ENCODE peak calls at places on chromosome 12, in six cellular contexts. P is HFFc6, I is RPMI8226, Y is fibroblast of pulmonary artery, K is lung microvascular endothelial cell, Z is KG1. R is an unnamed sample.
A peak's percentile ranks its signal among the peaks of the same experiment; 100 is the strongest.

GRCh38 chr12:52783563-52784316 is 6.6 kb upstream of the KRT76 start:
- DNase-seq in P (no peak), I (no peak), Y (no peak), K (no peak), Z (no peak), R (no peak)

GRCh38 chr12:111099186-111099585 is 178.8 kb upstream of the MYL2 start:
- DNase-seq in P (no peak), I (no peak), Y (no peak), K (no peak), Z (no peak), R (no peak)

GRCh38 chr12:45613306-45613705 is 116.2 kb upstream of the ARID2 start:
- DNase-seq in P (peak; percentile 37), I (no peak), Y (peak; percentile 34), K (peak; percentile 49), Z (no peak), R (peak; percentile 80)

GRCh38 chr12:54977155-54977554 is 7.4 kb downstream of the TESPA1 start:
- DNase-seq in P (peak; percentile 81), I (no peak), Y (peak; percentile 42), K (no peak), Z (no peak), R (peak; percentile 17)

GRCh38 chr12:124248862-124249825 is 45.7 kb upstream of the RFLNA start:
- DNase-seq in P (no peak), I (no peak), Y (no peak), K (no peak), Z (no peak), R (no peak)

GRCh38 chr12:3698218-3698974 is 54.5 kb downstream of the CRACR2A start:
- DNase-seq in P (peak; percentile 94), I (no peak), Y (peak; percentile 87), K (peak; percentile 95), Z (no peak), R (peak; percentile 85)

GRCh38 chr12:55694651-55695050 is 13.1 kb downstream of the ITGA7 start:
- DNase-seq in P (no peak), I (no peak), Y (no peak), K (no peak), Z (no peak), R (no peak)

GRCh38 chr12:52220456-52220855 is 12.6 kb upstream of the KRT7 start:
- DNase-seq in P (no peak), I (no peak), Y (no peak), K (no peak), Z (no peak), R (no peak)

GRCh38 chr12:114397978-114398881 is 7.7 kb downstream of the TBX5 start:
- DNase-seq in P (no peak), I (no peak), Y (no peak), K (no peak), Z (no peak), R (no peak)

GRCh38 chr12:53053223-53054111 is 3.6 kb downstream of the TNS2 start:
- DNase-seq in P (no peak), I (peak; percentile 87), Y (no peak), K (no peak), Z (no peak), R (peak; percentile 51)